ENCODE peak calls at places on chromosomes 1 and 21, in six cellular contexts. L is fibroblast of lung, T is mesendoderm, O is GM23248, Y is colonic mucosa, I is H9. D is an unnamed sample. For H3K4me1, the result is how much of the 10 kb centered on the place peaks cover.

GRCh38 chr1:54547601-54548388 is at the start of gene ACOT11:
- DNase-seq in O (peak), I (peak), T (peak), L (peak), Y (peak), D (no peak)

GRCh38 chr21:34684174-34684876 is 15.5 kb downstream of the CLIC6 start:
- DNase-seq in L (no peak), Y (peak), I (no peak), T (no peak), O (no peak), D (no peak)

GRCh38 chr1:96364576-96364975 is 357.0 kb upstream of the PTBP2 start:
- DNase-seq in L (peak), O (peak), T (no peak), I (no peak), Y (no peak), D (no peak)

GRCh38 chr1:179002552-179003345 is 22.9 kb upstream of the FAM20B start:
- DNase-seq in O (peak), Y (peak), T (peak), L (peak), I (peak), D (peak)

GRCh38 chr1:235295902-235296350 is 32.1 kb downstream of the ARID4B start:
- DNase-seq in I (no peak), L (peak), O (no peak), Y (no peak), T (no peak), D (no peak)

GRCh38 chr21:14918542-14918941 is 146.3 kb downstream of the NRIP1 start:
- DNase-seq in Y (no peak), L (no peak), O (peak), I (no peak), T (peak), D (no peak)

GRCh38 chr1:161127649-161128048 is 4.8 kb downstream of the DEDD start:
- DNase-seq in L (no peak), T (no peak), O (no peak), Y (no peak), I (no peak), D (no peak)

GRCh38 chr1:172893146-172893841 is 157.4 kb downstream of the TNFSF18 start:
- DNase-seq in T (no peak), Y (no peak), O (no peak), L (peak), I (no peak), D (no peak)

GRCh38 chr1:29234471-29234870 is 1.9 kb upstream of the PTPRU start:
- DNase-seq in T (no peak), Y (no peak), I (no peak), O (no peak), L (no peak), D (no peak)

GRCh38 chr1:41629571-41629970 is 145.1 kb upstream of the EDN2 start:
- DNase-seq in O (peak), Y (no peak), T (no peak), I (no peak), L (peak), D (peak)

GRCh38 chr1:41629136-41629535 is 144.7 kb upstream of the EDN2 start:
- DNase-seq in Y (no peak), I (no peak), O (peak), T (no peak), L (peak), D (peak)

GRCh38 chr1:41627491-41628280 is 143.2 kb upstream of the EDN2 start:
- DNase-seq in O (no peak), T (no peak), I (peak), Y (no peak), L (peak), D (peak)

GRCh38 chr1:41626146-41626545 is 141.7 kb upstream of the EDN2 start:
- DNase-seq in I (peak), L (peak), T (no peak), Y (no peak), O (peak), D (peak)

GRCh38 chr1:41626616-41627375 is 142.3 kb upstream of the EDN2 start:
- DNase-seq in T (no peak), O (peak), I (peak), L (peak), Y (no peak), D (peak)
- H3K9ac ChIP-seq in T (no peak), O (no peak), I (no peak), L (no peak), Y (no peak), D (no peak)

GRCh38 chr1:117651616-117652015 is 45.8 kb downstream of the TENT5C start:
- DNase-seq in L (no peak), T (no peak), O (no peak), I (no peak), Y (no peak), D (no peak)

GRCh38 chr1:117654485-117655219 is 48.8 kb downstream of the TENT5C start:
- DNase-seq in Y (no peak), T (no peak), I (no peak), O (no peak), L (no peak), D (no peak)

GRCh38 chr1:117653732-117654484 is 48.1 kb downstream of the TENT5C start:
- DNase-seq in I (no peak), L (no peak), T (no peak), O (no peak), Y (no peak), D (no peak)

GRCh38 chr1:117652421-117652820 is 46.6 kb downstream of the TENT5C start:
- DNase-seq in T (no peak), Y (no peak), O (no peak), I (no peak), L (no peak), D (no peak)

DNA sequence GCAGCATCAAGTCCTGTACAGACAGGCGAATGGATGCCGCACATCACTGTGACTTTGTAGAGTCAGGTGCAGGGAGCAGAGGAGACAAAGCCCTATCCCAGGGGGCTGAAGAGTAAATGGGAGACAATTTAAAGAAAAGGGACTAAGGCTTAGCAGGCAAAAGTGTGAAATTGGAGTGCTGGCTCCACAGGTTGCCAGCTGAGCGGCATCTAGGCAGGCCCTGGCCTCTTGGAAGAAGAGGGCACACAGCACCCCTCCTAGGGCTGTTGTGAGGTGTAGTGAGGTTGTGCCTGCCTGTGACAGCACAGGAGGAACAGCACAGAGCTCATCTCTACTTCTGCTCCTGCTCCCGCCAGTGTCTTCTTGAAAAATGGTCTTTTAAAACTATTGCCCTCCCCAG is 47.3 kb downstream of the TENT5C start:
- DNase-seq in O (no peak), L (no peak), T (no peak), Y (no peak), I (no peak), D (no peak)
- H3K4me1 ChIP-seq in O (under half), L (under half), T (under half), Y (under half), I (under half), D (under half)

DNA sequence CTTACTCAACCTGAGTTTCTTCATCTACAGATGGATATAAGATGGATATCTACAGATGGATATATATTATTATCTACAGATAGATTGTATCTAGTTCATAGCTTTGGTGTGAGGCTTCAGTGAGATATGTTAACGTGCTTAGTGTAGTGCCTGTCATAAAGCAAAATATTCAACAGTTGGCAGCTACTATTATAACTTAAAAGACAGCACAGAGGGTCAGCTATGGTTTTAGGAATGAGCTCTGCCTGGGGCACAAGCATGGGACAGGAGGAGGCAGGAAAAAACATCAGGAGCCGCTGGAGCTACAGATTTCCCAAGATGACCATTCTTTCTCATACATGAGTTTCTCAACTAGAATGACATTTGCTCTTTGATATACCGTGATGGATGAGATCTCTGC is 1.3 kb upstream of the CYB5R1 start:
- DNase-seq in O (no peak), L (no peak), Y (no peak), I (no peak), T (no peak), D (no peak)
- H3K9ac ChIP-seq in O (no peak), L (no peak), Y (peak), I (no peak), T (peak), D (no peak)

GRCh38 chr21:45033791-45034555 is 40.4 kb upstream of the ADARB1 start:
- DNase-seq in Y (no peak), O (peak), L (no peak), I (no peak), T (no peak), D (no peak)
- H3K4me1 ChIP-seq in Y (under half), O (under half), L (under half), I (under half), T (under half), D (under half)

DNA sequence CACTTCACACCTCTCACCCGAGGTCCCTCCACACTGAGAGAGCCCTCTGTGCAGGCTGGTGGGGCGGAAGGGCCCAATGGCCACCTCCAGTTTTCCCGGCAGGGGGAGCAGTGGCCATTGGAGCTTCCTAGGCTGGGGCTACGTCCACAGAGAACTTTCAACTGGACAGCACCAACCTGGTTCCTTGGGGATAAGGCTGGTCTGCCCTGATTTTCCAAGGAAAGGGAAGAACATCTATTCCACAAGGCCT is 20.3 kb upstream of the LAPTM5 start:
- DNase-seq in T (no peak), L (no peak), I (no peak), Y (no peak), O (no peak), D (no peak)
- H3K9ac ChIP-seq in T (no peak), L (no peak), I (no peak), Y (no peak), O (no peak), D (no peak)

GRCh38 chr1:223832637-223832943 is 13.2 kb downstream of the TP53BP2 start:
- DNase-seq in O (peak), I (no peak), Y (no peak), L (no peak), T (no peak), D (peak)

GRCh38 chr1:223835754-223836153 is 10.0 kb downstream of the TP53BP2 start:
- DNase-seq in T (no peak), Y (no peak), O (no peak), L (no peak), I (no peak), D (no peak)

GRCh38 chr1:223834660-223835263 is 11.0 kb downstream of the TP53BP2 start:
- DNase-seq in T (no peak), O (peak), Y (no peak), L (peak), I (no peak), D (no peak)

GRCh38 chr1:223831755-223832636 is 13.8 kb downstream of the TP53BP2 start:
- DNase-seq in I (no peak), T (no peak), L (peak), O (peak), Y (no peak), D (no peak)

GRCh38 chr1:223833948-223834347 is 11.8 kb downstream of the TP53BP2 start:
- DNase-seq in L (no peak), T (no peak), Y (no peak), I (no peak), O (peak), D (no peak)
- H3K4me1 ChIP-seq in L (under half), T (under half), Y (under half), I (under half), O (under half), D (under half)

GRCh38 chr1:12021616-12022015 is 2.3 kb downstream of the MIIP start:
- DNase-seq in L (no peak), I (no peak), T (no peak), Y (no peak), O (no peak), D (no peak)
- H3K9ac ChIP-seq in L (no peak), I (no peak), T (no peak), Y (no peak), O (no peak), D (no peak)